ENCODE peak calls at places on chromosomes 7 and 10, in nine cellular contexts. One of them, this sample, is unnamed.

GRCh38 chr10:132110713-132111112 is 45.0 kb downstream of the JAKMIP3 start:
- DNase-seq in HT1080: no peak
- DNase-seq in mammary epithelial cell: no peak
- DNase-seq in endothelial cell: peak
- DNase-seq in tibial artery: no peak
- DNase-seq in GM10248: no peak
- DNase-seq in chondrocyte: no peak
- DNase-seq in NCI-H69: no peak
- DNase-seq in head of caudate nucleus: peak
- DNase-seq in this sample: no peak

GRCh38 chr10:48800283-48800675 is 115.6 kb downstream of the WDFY4 start:
- DNase-seq in HT1080: peak
- DNase-seq in chondrocyte: no peak
- DNase-seq in tibial artery: no peak
- DNase-seq in mammary epithelial cell: no peak
- DNase-seq in GM10248: no peak
- DNase-seq in NCI-H69: no peak
- DNase-seq in head of caudate nucleus: no peak
- DNase-seq in endothelial cell: peak
- DNase-seq in this sample: no peak

GRCh38 chr10:120455004-120455403 is 2.0 kb upstream of the PLPP4 start:
- DNase-seq in NCI-H69: no peak
- DNase-seq in HT1080: no peak
- DNase-seq in endothelial cell: no peak
- DNase-seq in head of caudate nucleus: no peak
- DNase-seq in tibial artery: no peak
- DNase-seq in chondrocyte: no peak
- DNase-seq in GM10248: no peak
- DNase-seq in mammary epithelial cell: no peak
- DNase-seq in this sample: no peak

GRCh38 chr10:3948843-3949242 is 163.8 kb upstream of the KLF6 start:
- DNase-seq in head of caudate nucleus: no peak
- DNase-seq in NCI-H69: peak
- DNase-seq in HT1080: peak
- DNase-seq in GM10248: no peak
- DNase-seq in chondrocyte: no peak
- DNase-seq in endothelial cell: no peak
- DNase-seq in tibial artery: peak
- DNase-seq in mammary epithelial cell: peak
- DNase-seq in this sample: peak

GRCh38 chr7:41828911-41829310 is 126.0 kb upstream of the INHBA start:
- DNase-seq in tibial artery: no peak
- DNase-seq in HT1080: no peak
- DNase-seq in NCI-H69: no peak
- DNase-seq in GM10248: no peak
- DNase-seq in endothelial cell: no peak
- DNase-seq in head of caudate nucleus: no peak
- DNase-seq in chondrocyte: no peak
- DNase-seq in mammary epithelial cell: no peak
- DNase-seq in this sample: no peak

GRCh38 chr7:131381069-131381838 is 53.6 kb downstream of the MKLN1 start:
- DNase-seq in chondrocyte: no peak
- DNase-seq in mammary epithelial cell: peak
- DNase-seq in head of caudate nucleus: no peak
- DNase-seq in tibial artery: no peak
- DNase-seq in NCI-H69: peak
- DNase-seq in HT1080: peak
- DNase-seq in GM10248: no peak
- DNase-seq in endothelial cell: no peak
- DNase-seq in this sample: no peak

GRCh38 chr7:103680161-103681144 is 234.4 kb upstream of the SLC26A5 start:
- DNase-seq in endothelial cell: no peak
- DNase-seq in GM10248: no peak
- DNase-seq in chondrocyte: no peak
- DNase-seq in mammary epithelial cell: no peak
- DNase-seq in tibial artery: no peak
- DNase-seq in head of caudate nucleus: no peak
- DNase-seq in HT1080: no peak
- DNase-seq in NCI-H69: peak
- DNase-seq in this sample: no peak

GRCh38 chr7:157713591-157713990 is 376.8 kb downstream of the DNAJB6 start:
- DNase-seq in HT1080: no peak
- DNase-seq in NCI-H69: no peak
- DNase-seq in head of caudate nucleus: no peak
- DNase-seq in tibial artery: no peak
- DNase-seq in chondrocyte: peak
- DNase-seq in mammary epithelial cell: no peak
- DNase-seq in GM10248: no peak
- DNase-seq in endothelial cell: no peak
- DNase-seq in this sample: no peak

GRCh38 chr7:117157121-117157870 is 165.6 kb downstream of the WNT2 start:
- DNase-seq in mammary epithelial cell: peak
- DNase-seq in head of caudate nucleus: peak
- DNase-seq in chondrocyte: no peak
- DNase-seq in GM10248: no peak
- DNase-seq in endothelial cell: no peak
- DNase-seq in tibial artery: peak
- DNase-seq in NCI-H69: peak
- DNase-seq in HT1080: peak
- DNase-seq in this sample: no peak

GRCh38 chr10:71998840-71999194 is 34.6 kb downstream of the CHST3 start:
- DNase-seq in endothelial cell: no peak
- DNase-seq in chondrocyte: no peak
- DNase-seq in NCI-H69: peak
- DNase-seq in GM10248: no peak
- DNase-seq in tibial artery: peak
- DNase-seq in mammary epithelial cell: peak
- DNase-seq in HT1080: peak
- DNase-seq in head of caudate nucleus: no peak
- DNase-seq in this sample: no peak

GRCh38 chr10:7153750-7154149 is 257.1 kb downstream of the SFMBT2 start:
- DNase-seq in chondrocyte: no peak
- DNase-seq in tibial artery: no peak
- DNase-seq in HT1080: peak
- DNase-seq in NCI-H69: no peak
- DNase-seq in mammary epithelial cell: peak
- DNase-seq in GM10248: no peak
- DNase-seq in endothelial cell: no peak
- DNase-seq in head of caudate nucleus: no peak
- DNase-seq in this sample: no peak

GRCh38 chr10:46540412-46541016 is 15.9 kb downstream of the GPRIN2 start:
- DNase-seq in head of caudate nucleus: no peak
- DNase-seq in chondrocyte: peak
- DNase-seq in GM10248: no peak
- DNase-seq in HT1080: no peak
- DNase-seq in tibial artery: peak
- DNase-seq in NCI-H69: no peak
- DNase-seq in endothelial cell: no peak
- DNase-seq in mammary epithelial cell: no peak
- DNase-seq in this sample: no peak

GRCh38 chr10:93334901-93335312 is 147.2 kb downstream of the MYOF start:
- DNase-seq in GM10248: no peak
- DNase-seq in chondrocyte: no peak
- DNase-seq in endothelial cell: no peak
- DNase-seq in tibial artery: no peak
- DNase-seq in head of caudate nucleus: no peak
- DNase-seq in mammary epithelial cell: peak
- DNase-seq in HT1080: peak
- DNase-seq in NCI-H69: peak
- DNase-seq in this sample: no peak

GRCh38 chr10:69061305-69062161 is 26.4 kb upstream of the SRGN start:
- DNase-seq in mammary epithelial cell: peak
- DNase-seq in NCI-H69: peak
- DNase-seq in HT1080: peak
- DNase-seq in chondrocyte: no peak
- DNase-seq in GM10248: peak
- DNase-seq in tibial artery: peak
- DNase-seq in head of caudate nucleus: no peak
- DNase-seq in endothelial cell: no peak
- DNase-seq in this sample: no peak

GRCh38 chr7:6705959-6706665 is 635 bp downstream of the ZNF12 start:
- DNase-seq in tibial artery: no peak
- DNase-seq in chondrocyte: peak
- DNase-seq in HT1080: peak
- DNase-seq in GM10248: peak
- DNase-seq in endothelial cell: peak
- DNase-seq in head of caudate nucleus: no peak
- DNase-seq in mammary epithelial cell: peak
- DNase-seq in NCI-H69: peak
- DNase-seq in this sample: peak

GRCh38 chr10:34178756-34179155 is 636.3 kb downstream of the PARD3 start:
- DNase-seq in NCI-H69: no peak
- DNase-seq in mammary epithelial cell: no peak
- DNase-seq in endothelial cell: no peak
- DNase-seq in HT1080: no peak
- DNase-seq in tibial artery: no peak
- DNase-seq in GM10248: no peak
- DNase-seq in head of caudate nucleus: no peak
- DNase-seq in chondrocyte: no peak
- DNase-seq in this sample: no peak

GRCh38 chr10:21517134-21517982 is 8.1 kb downstream of the SKIDA1 start:
- DNase-seq in HT1080: peak
- DNase-seq in tibial artery: peak
- DNase-seq in head of caudate nucleus: peak
- DNase-seq in chondrocyte: peak
- DNase-seq in NCI-H69: peak
- DNase-seq in mammary epithelial cell: peak
- DNase-seq in endothelial cell: peak
- DNase-seq in GM10248: no peak
- DNase-seq in this sample: no peak

GRCh38 chr10:26483554-26483953 is 45.4 kb downstream of the APBB1IP start:
- DNase-seq in head of caudate nucleus: no peak
- DNase-seq in GM10248: no peak
- DNase-seq in NCI-H69: no peak
- DNase-seq in tibial artery: no peak
- DNase-seq in HT1080: no peak
- DNase-seq in chondrocyte: no peak
- DNase-seq in endothelial cell: no peak
- DNase-seq in mammary epithelial cell: no peak
- DNase-seq in this sample: no peak

GRCh38 chr10:51629969-51630617 is 69.3 kb downstream of the CSTF2T start:
- DNase-seq in mammary epithelial cell: no peak
- DNase-seq in NCI-H69: no peak
- DNase-seq in head of caudate nucleus: no peak
- DNase-seq in chondrocyte: no peak
- DNase-seq in HT1080: no peak
- DNase-seq in tibial artery: no peak
- DNase-seq in GM10248: no peak
- DNase-seq in endothelial cell: no peak
- DNase-seq in this sample: no peak

GRCh38 chr10:22365644-22366565 is 20.6 kb downstream of the SPAG6 start:
- DNase-seq in NCI-H69: no peak
- DNase-seq in mammary epithelial cell: no peak
- DNase-seq in chondrocyte: no peak
- DNase-seq in GM10248: no peak
- DNase-seq in tibial artery: no peak
- DNase-seq in endothelial cell: no peak
- DNase-seq in head of caudate nucleus: no peak
- DNase-seq in HT1080: no peak
- DNase-seq in this sample: no peak

GRCh38 chr10:6056411-6057135 is 5.6 kb downstream of the IL2RA start:
- DNase-seq in chondrocyte: no peak
- DNase-seq in endothelial cell: no peak
- DNase-seq in GM10248: no peak
- DNase-seq in head of caudate nucleus: no peak
- DNase-seq in NCI-H69: no peak
- DNase-seq in mammary epithelial cell: no peak
- DNase-seq in HT1080: no peak
- DNase-seq in tibial artery: no peak
- DNase-seq in this sample: no peak

GRCh38 chr7:157603716-157604115 is 266.9 kb downstream of the DNAJB6 start:
- DNase-seq in endothelial cell: no peak
- DNase-seq in GM10248: no peak
- DNase-seq in NCI-H69: no peak
- DNase-seq in chondrocyte: peak
- DNase-seq in mammary epithelial cell: no peak
- DNase-seq in head of caudate nucleus: no peak
- DNase-seq in HT1080: no peak
- DNase-seq in tibial artery: no peak
- DNase-seq in this sample: no peak

GRCh38 chr7:47572939-47573757 is 8.8 kb downstream of the TNS3 start:
- DNase-seq in tibial artery: no peak
- DNase-seq in NCI-H69: no peak
- DNase-seq in mammary epithelial cell: no peak
- DNase-seq in GM10248: no peak
- DNase-seq in chondrocyte: no peak
- DNase-seq in HT1080: no peak
- DNase-seq in head of caudate nucleus: no peak
- DNase-seq in endothelial cell: no peak
- DNase-seq in this sample: no peak

GRCh38 chr7:151588982-151589381 is 69.3 kb upstream of the RHEB start:
- DNase-seq in mammary epithelial cell: no peak
- DNase-seq in chondrocyte: no peak
- DNase-seq in HT1080: no peak
- DNase-seq in tibial artery: no peak
- DNase-seq in head of caudate nucleus: no peak
- DNase-seq in GM10248: no peak
- DNase-seq in endothelial cell: no peak
- DNase-seq in NCI-H69: no peak
- DNase-seq in this sample: no peak

GRCh38 chr7:7428806-7429205 is 106.9 kb downstream of the COL28A1 start:
- DNase-seq in tibial artery: no peak
- DNase-seq in head of caudate nucleus: no peak
- DNase-seq in GM10248: no peak
- DNase-seq in HT1080: peak
- DNase-seq in endothelial cell: no peak
- DNase-seq in chondrocyte: no peak
- DNase-seq in NCI-H69: peak
- DNase-seq in mammary epithelial cell: no peak
- DNase-seq in this sample: no peak

GRCh38 chr10:88544140-88544870 is 38.8 kb downstream of the RNLS start:
- DNase-seq in endothelial cell: no peak
- DNase-seq in NCI-H69: no peak
- DNase-seq in mammary epithelial cell: peak
- DNase-seq in head of caudate nucleus: no peak
- DNase-seq in HT1080: no peak
- DNase-seq in tibial artery: no peak
- DNase-seq in GM10248: peak
- DNase-seq in chondrocyte: no peak
- DNase-seq in this sample: no peak

GRCh38 chr7:106622654-106623314 is 38.2 kb downstream of the CCDC71L start:
- DNase-seq in chondrocyte: no peak
- DNase-seq in head of caudate nucleus: no peak
- DNase-seq in GM10248: no peak
- DNase-seq in tibial artery: no peak
- DNase-seq in NCI-H69: no peak
- DNase-seq in endothelial cell: no peak
- DNase-seq in mammary epithelial cell: no peak
- DNase-seq in HT1080: no peak
- DNase-seq in this sample: no peak

GRCh38 chr7:112336261-112336660 is 114.0 kb upstream of the IFRD1 start:
- DNase-seq in endothelial cell: no peak
- DNase-seq in GM10248: no peak
- DNase-seq in chondrocyte: no peak
- DNase-seq in tibial artery: no peak
- DNase-seq in NCI-H69: no peak
- DNase-seq in head of caudate nucleus: no peak
- DNase-seq in HT1080: no peak
- DNase-seq in mammary epithelial cell: no peak
- DNase-seq in this sample: no peak

GRCh38 chr7:133024604-133025003 is 57.3 kb downstream of the CHCHD3 start:
- DNase-seq in mammary epithelial cell: no peak
- DNase-seq in NCI-H69: no peak
- DNase-seq in endothelial cell: no peak
- DNase-seq in head of caudate nucleus: no peak
- DNase-seq in tibial artery: no peak
- DNase-seq in GM10248: no peak
- DNase-seq in HT1080: no peak
- DNase-seq in chondrocyte: no peak
- DNase-seq in this sample: no peak

GRCh38 chr7:149716007-149716931 is 57.1 kb downstream of the ZNF467 start:
- DNase-seq in chondrocyte: no peak
- DNase-seq in GM10248: no peak
- DNase-seq in mammary epithelial cell: peak
- DNase-seq in endothelial cell: peak
- DNase-seq in NCI-H69: peak
- DNase-seq in tibial artery: no peak
- DNase-seq in HT1080: no peak
- DNase-seq in head of caudate nucleus: no peak
- DNase-seq in this sample: no peak

GRCh38 chr7:46286346-46286745 is 365.3 kb upstream of the IGFBP3 start:
- DNase-seq in mammary epithelial cell: peak
- DNase-seq in tibial artery: no peak
- DNase-seq in GM10248: no peak
- DNase-seq in endothelial cell: no peak
- DNase-seq in NCI-H69: no peak
- DNase-seq in head of caudate nucleus: no peak
- DNase-seq in HT1080: peak
- DNase-seq in chondrocyte: no peak
- DNase-seq in this sample: no peak

This sample was measured in activated T-cell treated with anti-CD3 and anti-CD28 coated beads, Interleukin-2, amount 50 U/mL, for 4 hours.